ENCODE peak calls at places on chromosome 9, in five cellular contexts. One of them, this sample, is unnamed.

GRCh38 chr9:10045598-10045997 is 567.2 kb downstream of the PTPRD start:
- DNase-seq in heart left ventricle: no peak
- DNase-seq in kidney: no peak
- DNase-seq in brain microvascular endothelial cell: no peak
- DNase-seq in suprapubic skin: no peak
- DNase-seq in this sample: no peak

GRCh38 chr9:86424246-86424891 is 70.2 kb upstream of the TUT7 start:
- DNase-seq in heart left ventricle: no peak
- DNase-seq in kidney: no peak
- DNase-seq in brain microvascular endothelial cell: no peak
- DNase-seq in suprapubic skin: no peak
- DNase-seq in this sample: no peak

GRCh38 chr9:37769306-37769705 is 15.6 kb downstream of the EXOSC3 start:
- DNase-seq in heart left ventricle: no peak
- DNase-seq in kidney: no peak
- DNase-seq in brain microvascular endothelial cell: no peak
- DNase-seq in suprapubic skin: no peak
- DNase-seq in this sample: no peak

GRCh38 chr9:131601683-131602181 is 56.4 kb downstream of the PRRT1B start:
- DNase-seq in heart left ventricle: no peak
- DNase-seq in kidney: no peak
- DNase-seq in brain microvascular endothelial cell: no peak
- DNase-seq in suprapubic skin: no peak
- DNase-seq in this sample: no peak

GRCh38 chr9:38417003-38417965 is 7.0 kb downstream of the IGFBPL1 start:
- DNase-seq in heart left ventricle: no peak
- DNase-seq in kidney: no peak
- DNase-seq in brain microvascular endothelial cell: no peak
- DNase-seq in suprapubic skin: no peak
- DNase-seq in this sample: no peak

GRCh38 chr9:92263131-92263530 is 30.4 kb downstream of the IARS1 start:
- DNase-seq in heart left ventricle: no peak
- DNase-seq in kidney: no peak
- DNase-seq in brain microvascular endothelial cell: no peak
- DNase-seq in suprapubic skin: no peak
- DNase-seq in this sample: no peak

GRCh38 chr9:112570731-112571167 is 84.1 kb downstream of the KIAA1958 start:
- DNase-seq in heart left ventricle: no peak
- DNase-seq in kidney: peak
- DNase-seq in brain microvascular endothelial cell: no peak
- DNase-seq in suprapubic skin: no peak
- DNase-seq in this sample: no peak

GRCh38 chr9:109935406-109936087 is 155.5 kb downstream of the PALM2AKAP2 start:
- DNase-seq in heart left ventricle: no peak
- DNase-seq in kidney: no peak
- DNase-seq in brain microvascular endothelial cell: no peak
- DNase-seq in suprapubic skin: no peak
- DNase-seq in this sample: no peak

GRCh38 chr9:7173139-7173538 is 415.4 kb downstream of the KDM4C start:
- DNase-seq in heart left ventricle: no peak
- DNase-seq in kidney: no peak
- DNase-seq in brain microvascular endothelial cell: no peak
- DNase-seq in suprapubic skin: no peak
- DNase-seq in this sample: no peak

GRCh38 chr9:70046274-70047070 is 2.8 kb downstream of the MAMDC2 start:
- DNase-seq in heart left ventricle: no peak
- DNase-seq in kidney: no peak
- DNase-seq in brain microvascular endothelial cell: no peak
- DNase-seq in suprapubic skin: no peak
- DNase-seq in this sample: peak

GRCh38 chr9:127742435-127743088 is 7.5 kb upstream of the TOR2A start:
- DNase-seq in heart left ventricle: no peak
- DNase-seq in kidney: no peak
- DNase-seq in brain microvascular endothelial cell: no peak
- DNase-seq in suprapubic skin: no peak
- DNase-seq in this sample: no peak

GRCh38 chr9:124257865-124258764 is at the start of gene NEK6:
- DNase-seq in heart left ventricle: peak
- DNase-seq in kidney: peak
- DNase-seq in brain microvascular endothelial cell: no peak
- DNase-seq in suprapubic skin: no peak
- DNase-seq in this sample: no peak

GRCh38 chr9:114504341-114505186 is 709 bp downstream of the WHRN start:
- DNase-seq in heart left ventricle: peak
- DNase-seq in kidney: peak
- DNase-seq in brain microvascular endothelial cell: peak
- DNase-seq in suprapubic skin: peak
- DNase-seq in this sample: no peak

GRCh38 chr9:113587471-113588031 is 124.0 kb downstream of the RGS3 start:
- DNase-seq in heart left ventricle: peak
- DNase-seq in kidney: peak
- DNase-seq in brain microvascular endothelial cell: peak
- DNase-seq in suprapubic skin: no peak
- DNase-seq in this sample: no peak

GRCh38 chr9:5630038-5630507 is 1.2 kb downstream of the RIC1 start:
- DNase-seq in heart left ventricle: no peak
- DNase-seq in kidney: no peak
- DNase-seq in brain microvascular endothelial cell: peak
- DNase-seq in suprapubic skin: no peak
- DNase-seq in this sample: no peak

GRCh38 chr9:129838707-129839259 is 3.5 kb downstream of the USP20 start:
- DNase-seq in heart left ventricle: no peak
- DNase-seq in kidney: no peak
- DNase-seq in brain microvascular endothelial cell: peak
- DNase-seq in suprapubic skin: no peak
- DNase-seq in this sample: no peak

GRCh38 chr9:33329117-33329563 is 38.8 kb downstream of the NFX1 start:
- DNase-seq in heart left ventricle: no peak
- DNase-seq in kidney: no peak
- DNase-seq in brain microvascular endothelial cell: peak
- DNase-seq in suprapubic skin: no peak
- DNase-seq in this sample: peak

GRCh38 chr9:5459289-5459829 is 9.0 kb downstream of the CD274 start:
- DNase-seq in heart left ventricle: no peak
- DNase-seq in kidney: no peak
- DNase-seq in brain microvascular endothelial cell: no peak
- DNase-seq in suprapubic skin: no peak
- DNase-seq in this sample: no peak

GRCh38 chr9:88874391-88874790 is 116.9 kb upstream of the S1PR3 start:
- DNase-seq in heart left ventricle: no peak
- DNase-seq in kidney: no peak
- DNase-seq in brain microvascular endothelial cell: no peak
- DNase-seq in suprapubic skin: no peak
- DNase-seq in this sample: no peak

GRCh38 chr9:36251428-36251827 is 6.8 kb downstream of the GNE start:
- DNase-seq in heart left ventricle: no peak
- DNase-seq in kidney: no peak
- DNase-seq in brain microvascular endothelial cell: no peak
- DNase-seq in suprapubic skin: no peak
- DNase-seq in this sample: no peak

GRCh38 chr9:88852794-88853193 is 138.5 kb upstream of the S1PR3 start:
- DNase-seq in heart left ventricle: no peak
- DNase-seq in kidney: no peak
- DNase-seq in brain microvascular endothelial cell: peak
- DNase-seq in suprapubic skin: no peak
- DNase-seq in this sample: no peak

GRCh38 chr9:88302579-88303324 is 85.5 kb upstream of the SPIN1 start:
- DNase-seq in heart left ventricle: no peak
- DNase-seq in kidney: no peak
- DNase-seq in brain microvascular endothelial cell: no peak
- DNase-seq in suprapubic skin: no peak
- DNase-seq in this sample: no peak

GRCh38 chr9:35718726-35719511 is 13.1 kb downstream of the TLN1 start:
- DNase-seq in heart left ventricle: no peak
- DNase-seq in kidney: peak
- DNase-seq in brain microvascular endothelial cell: no peak
- DNase-seq in suprapubic skin: no peak
- DNase-seq in this sample: no peak

GRCh38 chr9:137370865-137371520 is 52.0 kb downstream of the EXD3 start:
- DNase-seq in heart left ventricle: no peak
- DNase-seq in kidney: peak
- DNase-seq in brain microvascular endothelial cell: no peak
- DNase-seq in suprapubic skin: no peak
- DNase-seq in this sample: peak

GRCh38 chr9:123011878-123012528 is 21.5 kb upstream of the GPR21 start:
- DNase-seq in heart left ventricle: no peak
- DNase-seq in kidney: no peak
- DNase-seq in brain microvascular endothelial cell: no peak
- DNase-seq in suprapubic skin: no peak
- DNase-seq in this sample: no peak

GRCh38 chr9:34993502-34994428 is 4.2 kb downstream of the DNAJB5 start:
- DNase-seq in heart left ventricle: peak
- DNase-seq in kidney: peak
- DNase-seq in brain microvascular endothelial cell: no peak
- DNase-seq in suprapubic skin: peak
- DNase-seq in this sample: peak

GRCh38 chr9:37784291-37784639 is 599 bp downstream of the EXOSC3 start:
- DNase-seq in heart left ventricle: no peak
- DNase-seq in kidney: no peak
- DNase-seq in brain microvascular endothelial cell: no peak
- DNase-seq in suprapubic skin: no peak
- DNase-seq in this sample: no peak

GRCh38 chr9:95102572-95102971 is 214.9 kb downstream of the FANCC start:
- DNase-seq in heart left ventricle: no peak
- DNase-seq in kidney: peak
- DNase-seq in brain microvascular endothelial cell: no peak
- DNase-seq in suprapubic skin: no peak
- DNase-seq in this sample: no peak

GRCh38 chr9:127801955-127802575 is 617 bp upstream of the FPGS start:
- DNase-seq in heart left ventricle: no peak
- DNase-seq in kidney: no peak
- DNase-seq in brain microvascular endothelial cell: no peak
- DNase-seq in suprapubic skin: no peak
- DNase-seq in this sample: no peak

GRCh38 chr9:35464056-35465025 is 25.6 kb upstream of the RUSC2 start:
- DNase-seq in heart left ventricle: no peak
- DNase-seq in kidney: no peak
- DNase-seq in brain microvascular endothelial cell: no peak
- DNase-seq in suprapubic skin: no peak
- DNase-seq in this sample: no peak

GRCh38 chr9:129283705-129284606 is 105.9 kb upstream of the IER5L start:
- DNase-seq in heart left ventricle: no peak
- DNase-seq in kidney: peak
- DNase-seq in brain microvascular endothelial cell: no peak
- DNase-seq in suprapubic skin: peak
- DNase-seq in this sample: no peak

GRCh38 chr9:89021154-89021803 is 30.0 kb downstream of the S1PR3 start:
- DNase-seq in heart left ventricle: no peak
- DNase-seq in kidney: peak
- DNase-seq in brain microvascular endothelial cell: peak
- DNase-seq in suprapubic skin: no peak
- DNase-seq in this sample: no peak

GRCh38 chr9:36148652-36149051 is 12.1 kb downstream of the GLIPR2 start:
- DNase-seq in heart left ventricle: peak
- DNase-seq in kidney: peak
- DNase-seq in brain microvascular endothelial cell: peak
- DNase-seq in suprapubic skin: peak
- DNase-seq in this sample: peak

GRCh38 chr9:88798476-88798875 is 192.8 kb upstream of the S1PR3 start:
- DNase-seq in heart left ventricle: no peak
- DNase-seq in kidney: no peak
- DNase-seq in brain microvascular endothelial cell: no peak
- DNase-seq in suprapubic skin: no peak
- DNase-seq in this sample: no peak

GRCh38 chr9:93911871-93912554 is 43.1 kb downstream of the BARX1 start:
- DNase-seq in heart left ventricle: no peak
- DNase-seq in kidney: no peak
- DNase-seq in brain microvascular endothelial cell: no peak
- DNase-seq in suprapubic skin: no peak
- DNase-seq in this sample: no peak

GRCh38 chr9:110464321-110464720 is 115.2 kb downstream of the SVEP1 start:
- DNase-seq in heart left ventricle: no peak
- DNase-seq in kidney: no peak
- DNase-seq in brain microvascular endothelial cell: no peak
- DNase-seq in suprapubic skin: no peak
- DNase-seq in this sample: no peak

GRCh38 chr9:4303002-4303401 is 3.1 kb upstream of the GLIS3 start:
- DNase-seq in heart left ventricle: no peak
- DNase-seq in kidney: no peak
- DNase-seq in brain microvascular endothelial cell: no peak
- DNase-seq in suprapubic skin: no peak
- DNase-seq in this sample: no peak
- H3K27ac ChIP-seq in heart left ventricle: no peak
- H3K27ac ChIP-seq in kidney: no peak
- H3K27ac ChIP-seq in brain microvascular endothelial cell: peak
- H3K27ac ChIP-seq in suprapubic skin: no peak
- H3K27ac ChIP-seq in this sample: peak

DNA sequence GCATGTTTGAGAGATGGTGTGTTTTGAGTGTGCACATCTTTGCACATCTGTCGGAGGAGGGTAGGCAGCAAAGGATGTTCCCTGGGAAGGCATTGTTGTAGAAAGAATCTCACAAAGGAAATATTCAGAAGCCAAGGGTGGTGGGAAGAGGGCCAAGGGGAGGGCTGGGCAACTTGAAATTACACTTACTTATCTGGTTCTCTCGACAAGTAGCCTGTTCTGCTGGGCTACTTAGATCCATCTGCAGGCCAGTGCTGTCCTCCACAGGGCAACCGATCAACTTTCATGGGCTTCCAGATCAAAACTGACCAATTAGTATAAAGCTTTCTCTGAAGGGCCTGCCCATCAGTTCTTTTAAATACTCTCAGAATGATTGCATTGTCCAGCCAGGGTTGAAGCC is 495.2 kb downstream of the GADD45G start:
- DNase-seq in heart left ventricle: no peak
- DNase-seq in kidney: no peak
- DNase-seq in brain microvascular endothelial cell: no peak
- DNase-seq in suprapubic skin: no peak
- DNase-seq in this sample: no peak
- H3K27ac ChIP-seq in heart left ventricle: no peak
- H3K27ac ChIP-seq in kidney: no peak
- H3K27ac ChIP-seq in brain microvascular endothelial cell: no peak
- H3K27ac ChIP-seq in suprapubic skin: no peak
- H3K27ac ChIP-seq in this sample: no peak

GRCh38 chr9:17005085-17005484 is 129.8 kb upstream of the CNTLN start:
- DNase-seq in heart left ventricle: no peak
- DNase-seq in kidney: peak
- DNase-seq in brain microvascular endothelial cell: peak
- DNase-seq in suprapubic skin: no peak
- DNase-seq in this sample: no peak
- H3K27ac ChIP-seq in heart left ventricle: no peak
- H3K27ac ChIP-seq in kidney: no peak
- H3K27ac ChIP-seq in brain microvascular endothelial cell: peak
- H3K27ac ChIP-seq in suprapubic skin: no peak
- H3K27ac ChIP-seq in this sample: no peak

GRCh38 chr9:135971106-135971766 is 10.1 kb upstream of the UBAC1 start:
- DNase-seq in heart left ventricle: no peak
- DNase-seq in kidney: no peak
- DNase-seq in brain microvascular endothelial cell: no peak
- DNase-seq in suprapubic skin: no peak
- DNase-seq in this sample: no peak
- H3K27ac ChIP-seq in heart left ventricle: no peak
- H3K27ac ChIP-seq in kidney: no peak
- H3K27ac ChIP-seq in brain microvascular endothelial cell: no peak
- H3K27ac ChIP-seq in suprapubic skin: no peak
- H3K27ac ChIP-seq in this sample: no peak

This sample was measured in RWPE2.